ENCODE peak calls at places on chromosomes 13 and 19, in eight cellular contexts. One of them, this sample, is unnamed.

GRCh38 chr13:74575729-74576125 is 441.5 kb upstream of the KLF12 start:
- DNase-seq in IMR-90: peak; percentile 33
- DNase-seq in tibial nerve: peak; percentile 36
- DNase-seq in A549: peak; percentile 0
- DNase-seq in uterus: peak; percentile 29
- DNase-seq in stomach: peak; percentile 50
- DNase-seq in sigmoid colon: peak; percentile 73
- DNase-seq in Peyer's patch: peak; percentile 51
- DNase-seq in this sample: peak; percentile 94

GRCh38 chr13:110772091-110772984 is 58.8 kb downstream of the ING1 start:
- DNase-seq in IMR-90: no peak
- DNase-seq in uterus: no peak
- DNase-seq in tibial nerve: no peak
- DNase-seq in A549: no peak
- DNase-seq in Peyer's patch: no peak
- DNase-seq in sigmoid colon: no peak
- DNase-seq in stomach: no peak
- DNase-seq in this sample: no peak

GRCh38 chr19:17784201-17785008 is 10.5 kb upstream of the B3GNT3 start:
- DNase-seq in sigmoid colon: peak; percentile 75
- DNase-seq in uterus: peak; percentile 50
- DNase-seq in IMR-90: peak; percentile 36
- DNase-seq in A549: peak; percentile 76
- DNase-seq in tibial nerve: no peak
- DNase-seq in stomach: peak; percentile 78
- DNase-seq in Peyer's patch: peak; percentile 74
- DNase-seq in this sample: peak; percentile 61

GRCh38 chr19:27935669-27936068 is 1277.3 kb downstream of the UQCRFS1 start:
- DNase-seq in sigmoid colon: no peak
- DNase-seq in uterus: no peak
- DNase-seq in A549: no peak
- DNase-seq in tibial nerve: no peak
- DNase-seq in Peyer's patch: no peak
- DNase-seq in IMR-90: no peak
- DNase-seq in stomach: no peak
- DNase-seq in this sample: no peak

GRCh38 chr13:28467886-28468519 is 26.9 kb downstream of the FLT1 start:
- DNase-seq in stomach: no peak
- DNase-seq in IMR-90: no peak
- DNase-seq in sigmoid colon: no peak
- DNase-seq in Peyer's patch: no peak
- DNase-seq in uterus: no peak
- DNase-seq in A549: no peak
- DNase-seq in tibial nerve: no peak
- DNase-seq in this sample: no peak

GRCh38 chr19:6769006-6769637 is 1.9 kb upstream of the SH2D3A start:
- DNase-seq in tibial nerve: no peak
- DNase-seq in A549: peak; percentile 46
- DNase-seq in uterus: no peak
- DNase-seq in sigmoid colon: no peak
- DNase-seq in IMR-90: peak; percentile 19
- DNase-seq in stomach: no peak
- DNase-seq in Peyer's patch: no peak
- DNase-seq in this sample: no peak

GRCh38 chr13:113947321-113948033 is 26.4 kb downstream of the C13orf46 start:
- DNase-seq in sigmoid colon: no peak
- DNase-seq in A549: peak; percentile 32
- DNase-seq in stomach: peak; percentile 66
- DNase-seq in Peyer's patch: peak; percentile 70
- DNase-seq in IMR-90: peak; percentile 43
- DNase-seq in uterus: peak; percentile 78
- DNase-seq in tibial nerve: peak; percentile 52
- DNase-seq in this sample: no peak

GRCh38 chr19:7348587-7349230 is at the start of gene ARHGEF18:
- DNase-seq in A549: no peak
- DNase-seq in IMR-90: no peak
- DNase-seq in stomach: no peak
- DNase-seq in tibial nerve: no peak
- DNase-seq in sigmoid colon: peak; percentile 61
- DNase-seq in uterus: no peak
- DNase-seq in Peyer's patch: no peak
- DNase-seq in this sample: no peak

GRCh38 chr19:45356760-45357444 is 13.5 kb downstream of the ERCC2 start:
- DNase-seq in stomach: no peak
- DNase-seq in Peyer's patch: no peak
- DNase-seq in sigmoid colon: no peak
- DNase-seq in A549: no peak
- DNase-seq in IMR-90: no peak
- DNase-seq in tibial nerve: no peak
- DNase-seq in uterus: no peak
- DNase-seq in this sample: no peak

GRCh38 chr19:7013678-7014077 is 7.6 kb downstream of the MBD3L2B start:
- DNase-seq in stomach: no peak
- DNase-seq in IMR-90: no peak
- DNase-seq in uterus: no peak
- DNase-seq in Peyer's patch: no peak
- DNase-seq in tibial nerve: no peak
- DNase-seq in A549: no peak
- DNase-seq in sigmoid colon: no peak
- DNase-seq in this sample: no peak

GRCh38 chr13:29161653-29162052 is 341.5 kb downstream of the MTUS2 start:
- DNase-seq in A549: no peak
- DNase-seq in IMR-90: no peak
- DNase-seq in Peyer's patch: no peak
- DNase-seq in sigmoid colon: no peak
- DNase-seq in tibial nerve: no peak
- DNase-seq in stomach: no peak
- DNase-seq in uterus: no peak
- DNase-seq in this sample: no peak

GRCh38 chr13:110305949-110306339 is 1.0 kb downstream of the COL4A1 start:
- DNase-seq in tibial nerve: no peak
- DNase-seq in sigmoid colon: peak; percentile 68
- DNase-seq in A549: no peak
- DNase-seq in uterus: no peak
- DNase-seq in stomach: no peak
- DNase-seq in Peyer's patch: no peak
- DNase-seq in IMR-90: no peak
- DNase-seq in this sample: no peak

GRCh38 chr19:13463296-13463695 is 43.0 kb downstream of the CACNA1A start:
- DNase-seq in A549: no peak
- DNase-seq in tibial nerve: no peak
- DNase-seq in sigmoid colon: no peak
- DNase-seq in uterus: no peak
- DNase-seq in IMR-90: peak; percentile 15
- DNase-seq in Peyer's patch: no peak
- DNase-seq in stomach: no peak
- DNase-seq in this sample: no peak

GRCh38 chr13:95254341-95254740 is 46.9 kb downstream of the ABCC4 start:
- DNase-seq in uterus: no peak
- DNase-seq in Peyer's patch: no peak
- DNase-seq in tibial nerve: no peak
- DNase-seq in A549: peak; percentile 34
- DNase-seq in stomach: no peak
- DNase-seq in sigmoid colon: no peak
- DNase-seq in IMR-90: peak; percentile 39
- DNase-seq in this sample: no peak

GRCh38 chr13:66994097-66994496 is 236.0 kb downstream of the PCDH9 start:
- DNase-seq in sigmoid colon: peak; percentile 71
- DNase-seq in uterus: no peak
- DNase-seq in stomach: peak; percentile 61
- DNase-seq in tibial nerve: peak; percentile 28
- DNase-seq in Peyer's patch: peak; percentile 43
- DNase-seq in IMR-90: peak; percentile 52
- DNase-seq in A549: peak; percentile 91
- DNase-seq in this sample: peak; percentile 63
- TF ChIP-seq POLR2A in sigmoid colon: no peak
- TF ChIP-seq POLR2A in uterus: no peak
- TF ChIP-seq POLR2A in stomach: no peak
- TF ChIP-seq POLR2A in tibial nerve: no peak
- TF ChIP-seq POLR2A in Peyer's patch: no peak
- TF ChIP-seq POLR2A in IMR-90: no peak
- TF ChIP-seq POLR2A in A549: no peak
- TF ChIP-seq POLR2A in this sample: no peak

DNA sequence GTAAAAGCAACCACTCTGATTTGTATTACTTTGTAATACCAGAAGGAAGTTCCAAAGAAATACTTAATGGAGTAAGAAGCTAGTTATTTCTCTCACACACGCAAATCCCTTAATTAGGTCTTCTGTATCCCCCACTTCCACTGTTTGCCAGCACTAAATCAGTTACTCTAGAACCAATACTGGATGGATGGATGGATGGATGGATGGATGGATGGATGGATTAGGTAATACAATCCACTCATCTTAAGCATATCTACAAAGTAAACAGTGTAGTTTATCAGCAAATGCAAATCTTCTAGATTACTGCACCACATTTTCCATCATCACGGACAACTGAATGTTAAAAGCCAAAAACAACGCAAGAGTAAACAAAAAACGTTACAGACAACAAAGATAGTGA is 5.2 kb upstream of the EFNB2 start:
- DNase-seq in stomach: no peak
- DNase-seq in tibial nerve: no peak
- DNase-seq in Peyer's patch: no peak
- DNase-seq in A549: no peak
- DNase-seq in sigmoid colon: no peak
- DNase-seq in IMR-90: no peak
- DNase-seq in uterus: no peak
- DNase-seq in this sample: no peak
- TF ChIP-seq POLR2A in stomach: no peak
- TF ChIP-seq POLR2A in tibial nerve: no peak
- TF ChIP-seq POLR2A in Peyer's patch: no peak
- TF ChIP-seq POLR2A in A549: no peak
- TF ChIP-seq POLR2A in sigmoid colon: no peak
- TF ChIP-seq POLR2A in IMR-90: no peak
- TF ChIP-seq POLR2A in uterus: no peak
- TF ChIP-seq POLR2A in this sample: no peak

GRCh38 chr19:48064509-48064908 is 20.6 kb upstream of the CABP5 start:
- DNase-seq in A549: no peak
- DNase-seq in IMR-90: peak; percentile 54
- DNase-seq in uterus: no peak
- DNase-seq in Peyer's patch: no peak
- DNase-seq in sigmoid colon: no peak
- DNase-seq in tibial nerve: no peak
- DNase-seq in stomach: no peak
- DNase-seq in this sample: no peak
- TF ChIP-seq POLR2A in A549: no peak
- TF ChIP-seq POLR2A in IMR-90: no peak
- TF ChIP-seq POLR2A in uterus: no peak
- TF ChIP-seq POLR2A in Peyer's patch: no peak
- TF ChIP-seq POLR2A in sigmoid colon: no peak
- TF ChIP-seq POLR2A in tibial nerve: no peak
- TF ChIP-seq POLR2A in stomach: no peak
- TF ChIP-seq POLR2A in this sample: no peak

GRCh38 chr19:16160445-16160942 is 12.8 kb downstream of the CIB3 start:
- DNase-seq in IMR-90: no peak
- DNase-seq in sigmoid colon: no peak
- DNase-seq in A549: no peak
- DNase-seq in Peyer's patch: no peak
- DNase-seq in uterus: no peak
- DNase-seq in stomach: no peak
- DNase-seq in tibial nerve: no peak
- DNase-seq in this sample: no peak
- TF ChIP-seq POLR2A in IMR-90: no peak
- TF ChIP-seq POLR2A in sigmoid colon: no peak
- TF ChIP-seq POLR2A in A549: no peak
- TF ChIP-seq POLR2A in Peyer's patch: no peak
- TF ChIP-seq POLR2A in uterus: no peak
- TF ChIP-seq POLR2A in stomach: no peak
- TF ChIP-seq POLR2A in tibial nerve: no peak
- TF ChIP-seq POLR2A in this sample: no peak

GRCh38 chr13:46127336-46128023 is 22.6 kb upstream of the CPB2 start:
- DNase-seq in tibial nerve: no peak
- DNase-seq in sigmoid colon: no peak
- DNase-seq in stomach: no peak
- DNase-seq in uterus: no peak
- DNase-seq in A549: no peak
- DNase-seq in Peyer's patch: no peak
- DNase-seq in IMR-90: no peak
- DNase-seq in this sample: no peak
- TF ChIP-seq POLR2A in tibial nerve: no peak
- TF ChIP-seq POLR2A in sigmoid colon: no peak
- TF ChIP-seq POLR2A in stomach: no peak
- TF ChIP-seq POLR2A in uterus: no peak
- TF ChIP-seq POLR2A in A549: no peak
- TF ChIP-seq POLR2A in Peyer's patch: no peak
- TF ChIP-seq POLR2A in IMR-90: no peak
- TF ChIP-seq POLR2A in this sample: no peak